ENCODE peak calls at places on chromosomes 3 and 15, in seven cellular contexts. E, Y, W, C, B, L and H are unnamed samples.

GRCh38 chr3:152260529-152260928 is 8.2 kb upstream of the MBNL1 start:
- DNase-seq in Y (no peak), B (no peak), W (no peak), L (no peak), C (no peak), E (no peak), H (no peak)

GRCh38 chr15:48866141-48866563 is 11.8 kb upstream of the EID1 start:
- DNase-seq in E (no peak), Y (peak; percentile 69), C (no peak), B (no peak), L (no peak), W (no peak), H (no peak)

GRCh38 chr15:64877435-64877834 is 34.3 kb upstream of the ANKDD1A start:
- DNase-seq in E (peak; percentile 55), L (peak; percentile 72), Y (no peak), W (no peak), B (no peak), C (no peak), H (peak; percentile 46)

GRCh38 chr3:114706591-114707224 is 412.9 kb downstream of the TIGIT start:
- DNase-seq in L (no peak), Y (peak; percentile 72), W (no peak), B (no peak), C (no peak), E (no peak), H (no peak)

GRCh38 chr3:115615001-115615447 is 8.3 kb upstream of the GAP43 start:
- DNase-seq in E (no peak), Y (peak; percentile 8), L (no peak), W (no peak), C (no peak), B (no peak), H (no peak)

GRCh38 chr15:52295421-52295991 is at the start of gene MYO5C:
- DNase-seq in B (no peak), Y (peak; percentile 16), L (no peak), W (no peak), E (peak; percentile 32), C (no peak), H (no peak)

GRCh38 chr3:15207836-15208504 is 1.9 kb downstream of the CAPN7 start:
- DNase-seq in Y (peak; percentile 57), B (no peak), C (no peak), E (no peak), W (no peak), L (no peak), H (no peak)

GRCh38 chr3:127039719-127040118 is 56.8 kb downstream of the PLXNA1 start:
- DNase-seq in E (no peak), W (no peak), B (no peak), C (no peak), L (no peak), Y (no peak), H (no peak)

GRCh38 chr3:54621181-54621580 is 306.7 kb downstream of the LRTM1 start:
- DNase-seq in Y (peak; percentile 42), E (no peak), C (peak; percentile 19), L (no peak), W (no peak), B (no peak), H (no peak)

GRCh38 chr3:184339016-184339415 is 1.6 kb downstream of the FAM131A start:
- DNase-seq in E (no peak), W (no peak), L (no peak), C (no peak), Y (no peak), B (no peak), H (no peak)

GRCh38 chr3:184742676-184743135 is 30.8 kb upstream of the MAGEF1 start:
- DNase-seq in B (no peak), L (no peak), W (no peak), C (peak; percentile 14), Y (no peak), E (no peak), H (no peak)

GRCh38 chr15:56042982-56043980 is 49.9 kb upstream of the NEDD4 start:
- DNase-seq in B (no peak), C (no peak), Y (no peak), L (no peak), W (peak; percentile 92), E (no peak), H (no peak)

GRCh38 chr15:58552505-58553364 is 120.9 kb downstream of the LIPC start:
- DNase-seq in C (no peak), L (no peak), E (no peak), W (no peak), B (no peak), Y (peak; percentile 60), H (no peak)

GRCh38 chr15:99925661-99926461 is 192.6 kb upstream of the LYSMD4 start:
- DNase-seq in C (peak; percentile 83), L (peak; percentile 38), B (no peak), E (peak; percentile 31), Y (peak; percentile 29), W (peak; percentile 60), H (peak; percentile 43)

GRCh38 chr15:38684461-38685000 is 119.9 kb upstream of the RASGRP1 start:
- DNase-seq in C (no peak), Y (no peak), L (no peak), W (no peak), E (no peak), B (no peak), H (no peak)

GRCh38 chr3:17986393-17986816 is 244.0 kb upstream of the TBC1D5 start:
- DNase-seq in C (no peak), L (no peak), B (no peak), W (no peak), E (no peak), Y (no peak), H (no peak)

GRCh38 chr3:49454457-49454856 is 15.6 kb upstream of the DAG1 start:
- DNase-seq in E (no peak), L (no peak), W (no peak), C (no peak), Y (no peak), B (no peak), H (no peak)

GRCh38 chr3:14861451-14862302 is 42.9 kb downstream of the FGD5 start:
- DNase-seq in Y (no peak), W (no peak), B (no peak), L (no peak), E (no peak), C (no peak), H (peak; percentile 5)

GRCh38 chr3:4321732-4322131 is 18.6 kb downstream of the SETMAR start:
- DNase-seq in C (no peak), L (no peak), Y (no peak), W (no peak), E (no peak), B (no peak), H (no peak)

GRCh38 chr3:170603770-170604510 is 18.1 kb upstream of the SLC7A14 start:
- DNase-seq in L (no peak), B (no peak), E (no peak), W (no peak), Y (peak; percentile 29), C (no peak), H (no peak)

GRCh38 chr3:7382293-7383033 is 521.5 kb downstream of the GRM7 start:
- DNase-seq in Y (no peak), W (no peak), C (no peak), L (no peak), E (no peak), B (no peak), H (no peak)

GRCh38 chr3:24497942-24498341 is 3.3 kb upstream of the THRB start:
- DNase-seq in W (no peak), C (no peak), E (no peak), Y (no peak), B (no peak), L (no peak), H (no peak)

GRCh38 chr15:88124199-88124598 is 132.3 kb downstream of the NTRK3 start:
- DNase-seq in B (no peak), C (no peak), W (no peak), Y (no peak), L (no peak), E (peak; percentile 35), H (peak; percentile 37)

GRCh38 chr15:40334541-40334940 is 6.2 kb downstream of the CCDC9B start:
- DNase-seq in Y (no peak), B (no peak), L (no peak), W (no peak), E (no peak), C (no peak), H (no peak)
- H3K27ac ChIP-seq in Y (no peak overlapping the region), B (peak overlapping the region; percentile 72), L (peak overlapping the region; percentile 85), W (no peak overlapping the region), E (peak overlapping the region; percentile 97), C (peak overlapping the region; percentile 98), H (peak overlapping the region; percentile 80)

DNA sequence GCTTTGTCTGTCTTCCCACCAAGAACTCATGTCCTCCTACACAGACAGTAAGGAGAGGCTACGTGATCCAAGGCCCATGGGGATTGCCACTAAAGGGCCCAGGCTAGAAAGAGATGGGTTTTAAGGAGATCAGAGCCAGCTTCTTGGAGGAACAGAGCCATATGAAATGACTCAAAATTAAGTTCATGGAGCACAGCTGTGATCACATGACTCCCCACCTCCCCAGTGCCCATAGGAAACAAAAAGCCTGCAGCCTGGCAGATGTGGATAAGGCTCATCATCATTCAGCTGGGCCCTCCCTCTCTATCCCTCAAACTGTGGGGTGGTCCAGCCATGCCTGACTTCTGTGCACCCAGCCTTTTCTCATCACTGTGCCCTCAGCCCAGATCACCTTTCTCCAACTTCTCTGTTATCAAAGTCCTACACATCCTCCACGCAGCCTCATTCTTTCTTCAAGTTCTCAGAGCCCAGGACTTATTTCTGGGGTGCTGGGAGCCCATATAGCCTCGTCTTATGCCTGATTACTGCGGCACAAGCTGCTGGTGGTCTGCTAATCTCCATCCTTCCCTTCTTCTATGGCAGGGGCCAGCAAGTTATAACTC is 137.6 kb downstream of the SMAD6 start:
- DNase-seq in W (no peak), Y (peak; percentile 77), E (no peak), L (no peak), B (no peak), C (no peak), H (no peak)
- H3K27ac ChIP-seq in W (no peak overlapping the region), Y (peak overlapping the region; percentile 94), E (peak overlapping the region; percentile 93), L (no peak overlapping the region), B (no peak overlapping the region), C (peak overlapping the region; percentile 60), H (no peak overlapping the region)

GRCh38 chr3:48232232-48232631 is 8.7 kb upstream of the ZNF589 start:
- DNase-seq in W (no peak), B (no peak), Y (no peak), C (no peak), L (no peak), E (no peak), H (no peak)
- H3K27ac ChIP-seq in W (no peak overlapping the region), B (no peak overlapping the region), Y (no peak overlapping the region), C (peak overlapping the region; percentile 30), L (no peak overlapping the region), E (peak overlapping the region; percentile 76), H (no peak overlapping the region)

DNA sequence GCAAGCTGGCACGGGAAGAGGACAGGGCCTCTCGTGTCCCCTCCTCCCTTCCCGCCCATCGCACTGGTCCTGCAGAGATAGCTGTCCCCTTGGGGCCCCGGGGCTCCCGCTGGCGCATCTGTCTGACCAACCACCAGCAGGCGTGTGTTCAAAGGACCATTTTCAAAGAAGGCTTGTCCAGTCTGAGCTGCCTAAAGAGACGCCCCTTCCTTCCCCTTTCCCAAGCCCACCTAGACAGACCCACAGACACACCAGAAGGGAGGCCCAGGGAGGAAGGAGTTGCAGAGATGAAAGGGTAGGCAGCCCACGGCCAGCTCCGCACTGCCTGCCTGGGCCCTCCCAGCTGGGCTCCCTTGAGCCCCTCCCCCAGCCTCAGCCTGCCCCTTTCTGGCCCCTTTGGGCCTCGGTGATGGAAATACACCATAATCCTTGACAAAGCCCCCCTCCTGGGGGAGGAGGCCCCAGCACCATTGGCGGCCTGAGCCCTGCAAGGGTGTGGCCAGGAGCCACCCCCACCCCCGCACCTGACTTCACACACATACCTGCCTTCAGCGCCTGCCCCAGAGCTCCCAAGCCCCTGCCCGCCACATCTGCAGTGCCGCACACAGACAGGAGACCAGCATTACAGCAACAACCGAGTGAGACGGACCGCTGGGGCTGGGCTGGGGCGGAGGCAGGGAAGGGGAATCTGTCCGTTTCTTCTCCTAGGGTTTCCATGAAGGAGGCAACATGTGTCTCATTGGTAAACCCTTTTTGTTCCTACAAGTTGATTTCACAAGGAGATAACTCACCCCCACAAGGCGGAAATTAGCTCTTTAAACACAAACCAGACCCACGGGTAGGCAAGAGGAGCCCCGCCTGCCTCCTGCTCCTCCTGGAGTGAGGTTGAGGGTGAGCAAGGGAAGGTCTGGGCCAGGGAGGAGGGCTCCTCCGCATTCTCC is at the start of gene STRA6:
- DNase-seq in W (no peak), C (no peak), Y (no peak), L (no peak), B (no peak), E (no peak), H (no peak)
- H3K27ac ChIP-seq in W (no peak within 1 kb of the TSS), C (peak within 1 kb of the TSS; percentile 66), Y (no peak within 1 kb of the TSS), L (no peak within 1 kb of the TSS), B (no peak within 1 kb of the TSS), E (no peak within 1 kb of the TSS), H (no peak within 1 kb of the TSS)